ENCODE peak calls at places on chromosome 13, in five cellular contexts. A is cardiac muscle cell, L is cardiac fibroblast, M is heart left ventricle, D is SJCRH30. T is an unnamed sample.
A peak's percentile ranks its signal among the peaks of the same experiment; 100 is the strongest.

GRCh38 chr13:76825415-76825814 is 60.8 kb downstream of the KCTD12 start:
- DNase-seq in L (peak; percentile 29), M (no peak), D (no peak), A (no peak), T (no peak)

GRCh38 chr13:64782459-64782858 is 2447.7 kb downstream of the PCDH9 start:
- DNase-seq in D (no peak), L (no peak), M (no peak), A (no peak), T (no peak)

GRCh38 chr13:92974905-92975429 is 251.6 kb upstream of the GPC6 start:
- DNase-seq in M (no peak), A (no peak), L (no peak), D (no peak), T (no peak)

GRCh38 chr13:98677398-98677797 is 75.1 kb downstream of the SLC15A1 start:
- DNase-seq in L (no peak), A (no peak), M (no peak), D (no peak), T (no peak)

GRCh38 chr13:61383101-61383500 is 32.5 kb downstream of the PCDH20 start:
- DNase-seq in L (no peak), A (no peak), D (no peak), M (no peak), T (no peak)

GRCh38 chr13:30157616-30157993 is 149.7 kb downstream of the KATNAL1 start:
- DNase-seq in M (no peak), A (no peak), L (no peak), D (no peak), T (no peak)

GRCh38 chr13:49020940-49021548 is 45.3 kb downstream of the FNDC3A start:
- DNase-seq in A (no peak), L (peak; percentile 8), M (no peak), D (no peak), T (no peak)

GRCh38 chr13:52651880-52652169 is 811 bp upstream of the SUGT1 start:
- DNase-seq in A (no peak), D (no peak), L (no peak), M (no peak), T (no peak)

GRCh38 chr13:47415048-47415447 is 518.2 kb upstream of the HTR2A start:
- DNase-seq in A (no peak), D (no peak), L (peak; percentile 29), M (no peak), T (no peak)

GRCh38 chr13:47190696-47191095 is 293.8 kb upstream of the HTR2A start:
- DNase-seq in M (no peak), A (no peak), L (no peak), D (no peak), T (no peak)

GRCh38 chr13:99301913-99302636 is 5.1 kb downstream of the GPR183 start:
- DNase-seq in M (no peak), A (no peak), D (no peak), L (no peak), T (no peak)

GRCh38 chr13:42396501-42396900 is 124.5 kb downstream of the AKAP11 start:
- DNase-seq in M (no peak), L (no peak), A (no peak), D (no peak), T (no peak)

GRCh38 chr13:59568306-59568705 is 595.4 kb downstream of the DIAPH3 start:
- DNase-seq in A (no peak), L (no peak), D (no peak), M (no peak), T (no peak)

GRCh38 chr13:106492576-106493323 is 42.7 kb downstream of the EFNB2 start:
- DNase-seq in M (no peak), L (no peak), D (no peak), A (no peak), T (no peak)

GRCh38 chr13:95176611-95177259 is 124.5 kb downstream of the ABCC4 start:
- DNase-seq in L (peak; percentile 76), A (no peak), D (no peak), M (no peak), T (no peak)

GRCh38 chr13:27968316-27969072 is 621 bp downstream of the CDX2 start:
- DNase-seq in L (no peak), D (no peak), M (no peak), A (no peak), T (no peak)

GRCh38 chr13:89584058-89584457 is 1763.4 kb upstream of the MIR17HG start:
- DNase-seq in L (peak; percentile 16), A (no peak), M (no peak), D (peak; percentile 18), T (no peak)

GRCh38 chr13:49086711-49087110 is 111.0 kb downstream of the FNDC3A start:
- DNase-seq in L (peak; percentile 62), D (no peak), A (no peak), M (no peak), T (no peak)

GRCh38 chr13:63741029-63741813 is 2325.6 kb upstream of the PCDH20 start:
- DNase-seq in L (no peak), D (no peak), M (peak; percentile 39), A (no peak), T (no peak)

GRCh38 chr13:39013462-39013861 is 22.8 kb upstream of the STOML3 start:
- DNase-seq in D (no peak), L (no peak), M (no peak), A (no peak), T (no peak)

GRCh38 chr13:30159446-30159839 is 147.9 kb downstream of the KATNAL1 start:
- DNase-seq in M (no peak), D (peak; percentile 44), A (no peak), L (peak; percentile 22), T (no peak)

GRCh38 chr13:77619655-77620054 is 77.8 kb upstream of the SLAIN1 start:
- DNase-seq in L (no peak), D (no peak), A (no peak), M (no peak), T (no peak)

GRCh38 chr13:67227131-67227983 is 2.8 kb downstream of the PCDH9 start:
- DNase-seq in L (no peak), M (no peak), D (no peak), A (no peak), T (no peak)

GRCh38 chr13:110677731-110678545 is 28.0 kb downstream of the CARS2 start:
- DNase-seq in D (no peak), L (no peak), M (no peak), A (no peak), T (no peak)

GRCh38 chr13:75302031-75302430 is 179.9 kb downstream of the TBC1D4 start:
- DNase-seq in A (no peak), L (peak; percentile 39), D (no peak), M (no peak), T (no peak)

GRCh38 chr13:92590503-92590908 is 636.1 kb upstream of the GPC6 start:
- DNase-seq in D (no peak), L (peak; percentile 11), M (no peak), A (no peak), T (no peak)

GRCh38 chr13:108961542-108962125 is 332.2 kb downstream of the MYO16 start:
- DNase-seq in D (peak; percentile 55), L (peak; percentile 74), A (peak; percentile 70), M (no peak), T (no peak)

GRCh38 chr13:93318538-93318937 is 91.9 kb downstream of the GPC6 start:
- DNase-seq in M (no peak), A (peak; percentile 9), L (peak; percentile 56), D (no peak), T (no peak)

GRCh38 chr13:114234645-114235421 is at the start of gene CDC16:
- DNase-seq in L (peak; percentile 93), A (peak; percentile 90), D (peak; percentile 94), M (peak; percentile 93), T (peak; percentile 95)

GRCh38 chr13:114236224-114236623 is 1.5 kb downstream of the CDC16 start:
- DNase-seq in A (no peak), L (no peak), M (no peak), D (no peak), T (no peak)

GRCh38 chr13:114237415-114238112 is 2.9 kb downstream of the CDC16 start:
- DNase-seq in A (no peak), D (no peak), L (no peak), M (no peak), T (no peak)

GRCh38 chr13:114234266-114234644 is 442 bp upstream of the CDC16 start:
- DNase-seq in M (no peak), L (no peak), D (peak; percentile 9), A (no peak), T (no peak)

GRCh38 chr13:114235697-114236096 is 1.0 kb downstream of the CDC16 start:
- DNase-seq in D (peak; percentile 10), A (no peak), M (no peak), L (no peak), T (no peak)
- H3K4me3 ChIP-seq in D (peak overlapping the region; percentile 98), A (peak overlapping the region; percentile 97), M (peak overlapping the region; percentile 97), L (peak overlapping the region; percentile 90), T (peak overlapping the region; percentile 83)

DNA sequence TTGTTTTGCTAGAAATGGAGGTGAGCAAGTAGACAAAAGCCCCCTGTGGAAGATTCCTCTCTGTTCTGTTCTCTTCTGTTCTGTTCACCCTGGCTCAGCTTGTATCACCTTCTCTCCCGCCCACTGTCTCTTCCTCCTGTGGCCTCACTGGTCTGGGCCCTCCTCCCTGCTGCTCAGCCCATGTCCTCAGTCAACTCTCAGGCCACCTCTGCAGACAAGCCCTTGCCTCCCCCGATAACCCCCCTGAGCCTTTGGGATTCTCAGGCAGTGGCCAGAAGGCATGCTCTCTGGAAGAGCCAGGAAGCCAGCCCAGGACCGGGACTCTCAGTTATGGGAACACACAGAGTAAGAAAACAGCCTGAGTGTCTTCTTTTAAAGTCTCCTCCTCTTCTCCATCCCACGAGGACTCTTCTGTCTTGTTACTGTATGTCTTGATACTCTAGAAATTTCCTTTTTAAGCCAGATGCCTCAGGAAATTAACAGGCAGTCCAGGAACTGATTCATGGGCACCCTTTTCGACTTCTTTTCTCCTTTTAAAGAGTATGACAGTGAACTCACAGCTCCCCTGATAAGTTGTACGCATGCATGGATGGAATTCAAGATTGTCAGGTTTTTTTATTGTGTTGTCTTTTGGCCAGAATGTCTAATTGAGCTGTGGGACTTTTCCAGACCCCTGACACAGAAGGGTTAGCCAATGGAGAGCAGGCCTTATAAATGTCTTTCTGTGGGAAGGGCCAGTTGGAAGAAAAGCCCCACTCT is 33.7 kb downstream of the SHISA2 start:
- DNase-seq in L (peak; percentile 54), M (no peak), A (no peak), D (peak; percentile 50), T (no peak)
- H3K4me3 ChIP-seq in L (no peak overlapping the region), M (no peak overlapping the region), A (no peak overlapping the region), D (no peak overlapping the region), T (no peak overlapping the region)

DNA sequence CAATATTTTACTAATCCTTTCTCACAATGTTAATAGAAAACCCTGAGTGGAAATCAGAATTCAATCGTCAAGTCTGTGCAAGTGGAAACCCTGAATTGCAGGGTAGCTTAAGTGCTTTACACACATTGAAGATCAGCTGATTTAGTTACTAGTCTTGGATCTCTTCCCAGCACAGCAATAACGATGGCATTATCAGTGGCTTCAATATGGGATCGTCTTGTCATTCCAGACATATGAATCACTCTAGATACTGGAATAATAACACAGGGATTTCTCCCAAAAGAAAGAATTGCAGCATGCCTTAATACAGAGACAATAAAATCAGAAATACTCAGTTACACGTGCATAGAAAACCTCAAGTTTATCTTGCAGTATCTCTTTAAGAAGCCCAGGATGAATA is 12.6 kb upstream of the METTL21C start:
- DNase-seq in A (no peak), M (no peak), L (peak; percentile 91), D (peak; percentile 62), T (no peak)
- H3K4me3 ChIP-seq in A (no peak overlapping the region), M (no peak overlapping the region), L (no peak overlapping the region), D (no peak overlapping the region), T (no peak overlapping the region)

GRCh38 chr13:40644838-40645620 is 21.4 kb downstream of the FOXO1 start:
- DNase-seq in A (no peak), L (no peak), M (no peak), D (no peak), T (no peak)
- H3K4me3 ChIP-seq in A (no peak overlapping the region), L (no peak overlapping the region), M (peak overlapping the region; percentile 7), D (no peak overlapping the region), T (no peak overlapping the region)

GRCh38 chr13:35159041-35159440 is 217.0 kb downstream of the NBEA start:
- DNase-seq in M (no peak), D (no peak), L (no peak), A (no peak), T (no peak)
- H3K4me3 ChIP-seq in M (no peak overlapping the region), D (no peak overlapping the region), L (no peak overlapping the region), A (no peak overlapping the region), T (no peak overlapping the region)